ENCODE peak calls at places on chromosomes 16 and 17, in seven cellular contexts. H is activated CD8-positive, alpha-beta memory T cell treated with anti-CD3 and anti-CD28 coated beads, Interleukin-2, amount 50 U/mL, for 48 hours; X is HCT116; T is RKO; R is AG04449; F is gastrocnemius medialis; S is psoas muscle. C is an unnamed sample.

GRCh38 chr17:57925361-57925990 is 29.7 kb downstream of the CUEDC1 start:
- DNase-seq in T (no peak), S (peak; percentile 37), X (no peak), R (no peak), H (no peak), F (no peak), C (no peak)

GRCh38 chr17:2058521-2059124 is 3.7 kb downstream of the HIC1 start:
- DNase-seq in H (peak; percentile 91), X (no peak), R (no peak), F (no peak), S (peak; percentile 86), T (no peak), C (peak; percentile 72)

GRCh38 chr16:22665048-22665797 is 148.7 kb upstream of the HS3ST2 start:
- DNase-seq in F (no peak), T (no peak), H (no peak), S (no peak), X (no peak), R (no peak), C (no peak)

GRCh38 chr17:52147872-52148271 is 10.6 kb downstream of the CA10 start:
- DNase-seq in S (no peak), T (no peak), H (no peak), R (no peak), X (no peak), F (no peak), C (no peak)

GRCh38 chr17:61280338-61280737 is 119.3 kb upstream of the TBX2 start:
- DNase-seq in X (no peak), S (no peak), H (no peak), T (no peak), R (no peak), F (no peak), C (no peak)

GRCh38 chr16:85466989-85467388 is 146.1 kb upstream of the GSE1 start:
- DNase-seq in H (no peak), S (no peak), F (no peak), T (no peak), X (no peak), R (no peak), C (no peak)

GRCh38 chr17:73877962-73878361 is 233.7 kb upstream of the SDK2 start:
- DNase-seq in T (no peak), F (no peak), H (no peak), R (no peak), X (no peak), S (no peak), C (no peak)

GRCh38 chr16:22216191-22216831 is 10.2 kb downstream of the EEF2K start:
- DNase-seq in X (no peak), R (no peak), H (no peak), F (no peak), T (no peak), S (no peak), C (no peak)

GRCh38 chr16:78122774-78123315 is 23.4 kb downstream of the WWOX start:
- DNase-seq in T (peak; percentile 64), R (no peak), S (no peak), F (no peak), X (peak; percentile 22), H (no peak), C (no peak)

GRCh38 chr17:17635126-17635525 is 43.6 kb upstream of the PEMT start:
- DNase-seq in T (no peak), H (no peak), F (no peak), S (no peak), R (no peak), X (no peak), C (no peak)

GRCh38 chr17:77422104-77422782 is 281.5 kb downstream of the SEC14L1 start:
- DNase-seq in F (peak; percentile 69), S (no peak), R (no peak), T (no peak), X (no peak), H (no peak), C (no peak)

GRCh38 chr17:142876-143784 is 5.8 kb downstream of the SCGB1C2 start:
- DNase-seq in F (no peak), H (peak; percentile 40), R (no peak), X (no peak), T (no peak), S (no peak), C (peak; percentile 3)

GRCh38 chr17:78803161-78803845 is 21.2 kb upstream of the CYTH1 start:
- DNase-seq in T (no peak), F (no peak), X (no peak), H (no peak), R (no peak), S (no peak), C (no peak)

GRCh38 chr16:48317614-48318013 is 67.6 kb downstream of the SIAH1 start:
- DNase-seq in X (peak; percentile 10), S (no peak), H (no peak), R (peak; percentile 24), T (peak; percentile 54), F (no peak), C (no peak)

GRCh38 chr17:48526986-48527741 is 3.6 kb downstream of the HOXB1 start:
- DNase-seq in S (peak; percentile 48), R (no peak), T (no peak), X (no peak), H (no peak), F (no peak), C (no peak)

GRCh38 chr16:57191056-57191536 is 5.0 kb downstream of the RSPRY1 start:
- DNase-seq in R (no peak), H (no peak), F (no peak), T (peak; percentile 44), X (no peak), S (no peak), C (no peak)

GRCh38 chr16:982152-983043 is 828 bp downstream of the SOX8 start:
- DNase-seq in T (peak; percentile 35), S (no peak), F (no peak), X (no peak), R (no peak), H (no peak), C (no peak)

GRCh38 chr16:48126801-48127644 is 28.8 kb downstream of the ABCC12 start:
- DNase-seq in R (peak; percentile 100), T (peak; percentile 23), F (peak; percentile 54), H (no peak), S (no peak), X (no peak), C (no peak)

GRCh38 chr17:16926591-16927451 is 45.1 kb downstream of the TNFRSF13B start:
- DNase-seq in S (no peak), T (no peak), F (no peak), X (no peak), R (no peak), H (no peak), C (no peak)

GRCh38 chr17:76529224-76529642 is 8.3 kb downstream of the CYGB start:
- DNase-seq in H (no peak), S (peak; percentile 92), F (peak; percentile 72), R (no peak), T (no peak), X (no peak), C (peak; percentile 84)

GRCh38 chr16:83953796-83954576 is 946 bp downstream of the OSGIN1 start:
- DNase-seq in T (peak; percentile 81), F (no peak), H (no peak), S (no peak), R (no peak), X (peak; percentile 72), C (no peak)

GRCh38 chr17:72270530-72270929 is 149.7 kb downstream of the SOX9 start:
- DNase-seq in R (no peak), X (no peak), S (peak; percentile 69), H (no peak), T (no peak), F (no peak), C (peak; percentile 52)

GRCh38 chr16:17439580-17439979 is 31.2 kb downstream of the XYLT1 start:
- DNase-seq in T (no peak), X (no peak), S (no peak), R (no peak), H (no peak), F (no peak), C (no peak)

GRCh38 chr17:75808905-75809621 is 24.5 kb downstream of the UNK start:
- DNase-seq in H (no peak), F (peak; percentile 73), R (no peak), T (no peak), S (peak; percentile 70), X (no peak), C (peak; percentile 57)

GRCh38 chr16:82344157-82344556 is 174.1 kb upstream of the MPHOSPH6 start:
- DNase-seq in S (no peak), T (no peak), X (no peak), R (no peak), F (no peak), H (no peak), C (no peak)

GRCh38 chr17:72525225-72525988 is 404.6 kb downstream of the SOX9 start:
- DNase-seq in X (no peak), S (no peak), R (no peak), H (no peak), F (no peak), T (no peak), C (no peak)

GRCh38 chr17:50916708-50917417 is 50.7 kb upstream of the TOB1 start:
- DNase-seq in R (no peak), H (no peak), F (no peak), T (no peak), X (no peak), S (no peak), C (no peak)

GRCh38 chr17:48800626-48801217 is 16.3 kb downstream of the TTLL6 start:
- DNase-seq in F (no peak), T (no peak), H (no peak), S (no peak), X (no peak), R (no peak), C (no peak)

GRCh38 chr17:59837362-59838195 is 55.2 kb downstream of the TUBD1 start:
- DNase-seq in R (peak; percentile 100), X (peak; percentile 100), S (no peak), H (no peak), T (peak; percentile 100), F (peak; percentile 58), C (peak; percentile 82)

GRCh38 chr16:88754912-88755744 is 29.9 kb downstream of the PIEZO1 start:
- DNase-seq in R (peak; percentile 54), F (no peak), X (no peak), S (no peak), H (no peak), T (no peak), C (no peak)

GRCh38 chr17:37180371-37180770 is 195.4 kb upstream of the C17orf78 start:
- DNase-seq in F (no peak), H (no peak), R (no peak), X (no peak), S (no peak), T (no peak), C (no peak)

GRCh38 chr17:57372156-57372555 is 115.8 kb downstream of the MSI2 start:
- DNase-seq in X (peak; percentile 75), H (no peak), R (no peak), T (no peak), S (no peak), F (no peak), C (no peak)

GRCh38 chr17:18163528-18163927 is 20.1 kb upstream of the ALKBH5 start:
- DNase-seq in T (no peak), R (no peak), F (no peak), S (no peak), X (no peak), H (no peak), C (no peak)

GRCh38 chr17:68033636-68034451 is 1.7 kb upstream of the KPNA2 start:
- DNase-seq in S (no peak), F (no peak), R (no peak), H (no peak), X (peak; percentile 65), T (peak; percentile 57), C (no peak)